ENCODE peak calls at places on chromosomes 13 and 19, in six cellular contexts. J is A549; C is lower lobe of right lung; H is CD8-positive, alpha-beta T cell; U is mesendoderm; Z is tibial nerve. R is an unnamed sample.
A peak's percentile ranks its signal among the peaks of the same experiment; 100 is the strongest.

GRCh38 chr13:60162096-60162495 is 1.6 kb downstream of the DIAPH3 start:
- DNase-seq in J (no peak), C (no peak), H (no peak), U (no peak), Z (no peak), R (no peak)

GRCh38 chr13:91045351-91046034 is 302.0 kb upstream of the MIR17HG start:
- DNase-seq in J (peak; percentile 1), C (no peak), H (no peak), U (peak; percentile 56), Z (no peak), R (no peak)

GRCh38 chr13:101916108-101916757 is 463.8 kb downstream of the ITGBL1 start:
- DNase-seq in J (peak; percentile 15), C (no peak), H (no peak), U (peak; percentile 74), Z (no peak), R (no peak)

GRCh38 chr19:35777411-35777841 is 2.1 kb downstream of the ARHGAP33 start:
- DNase-seq in J (no peak), C (no peak), H (no peak), U (peak; percentile 83), Z (no peak), R (no peak)

GRCh38 chr13:95641961-95642621 is 2.4 kb downstream of the DZIP1 start:
- DNase-seq in J (no peak), C (peak; percentile 54), H (no peak), U (peak; percentile 57), Z (no peak), R (no peak)

GRCh38 chr13:111403266-111403665 is 82.8 kb downstream of the TEX29 start:
- DNase-seq in J (no peak), C (no peak), H (no peak), U (no peak), Z (no peak), R (no peak)

GRCh38 chr19:7658219-7658686 is 10.6 kb upstream of the RETN start:
- DNase-seq in J (no peak), C (no peak), H (no peak), U (peak; percentile 28), Z (no peak), R (no peak)

GRCh38 chr13:98576963-98577822 is at the start of gene STK24:
- DNase-seq in J (no peak), C (peak; percentile 75), H (peak; percentile 56), U (peak; percentile 77), Z (peak; percentile 42), R (peak; percentile 91)

GRCh38 chr19:4557971-4558941 is 1.2 kb downstream of the SEMA6B start:
- DNase-seq in J (no peak), C (no peak), H (peak; percentile 48), U (peak; percentile 62), Z (no peak), R (no peak)

GRCh38 chr19:54164369-54165068 is 5.0 kb upstream of the LENG1 start:
- DNase-seq in J (peak; percentile 77), C (peak; percentile 76), H (peak; percentile 47), U (peak; percentile 92), Z (peak; percentile 36), R (peak; percentile 96)

GRCh38 chr13:75303295-75303694 is 178.7 kb downstream of the TBC1D4 start:
- DNase-seq in J (no peak), C (no peak), H (no peak), U (no peak), Z (no peak), R (no peak)

GRCh38 chr13:28406728-28407266 is 88.1 kb downstream of the FLT1 start:
- DNase-seq in J (no peak), C (no peak), H (no peak), U (peak; percentile 54), Z (no peak), R (no peak)

GRCh38 chr19:12789098-12789903 is 2.0 kb upstream of the JUNB start:
- DNase-seq in J (no peak), C (no peak), H (no peak), U (peak; percentile 58), Z (no peak), R (no peak)

GRCh38 chr13:97437729-97438128 is 3.8 kb downstream of the RAP2A start:
- DNase-seq in J (no peak), C (no peak), H (no peak), U (no peak), Z (no peak), R (no peak)

GRCh38 chr13:109211616-109212015 is 574.8 kb downstream of the IRS2 start:
- DNase-seq in J (peak; percentile 13), C (no peak), H (no peak), U (peak; percentile 95), Z (no peak), R (no peak)

GRCh38 chr19:12935071-12935470 is 1.6 kb upstream of the FARSA start:
- DNase-seq in J (no peak), C (no peak), H (no peak), U (no peak), Z (no peak), R (no peak)

GRCh38 chr19:20558571-20558970 is 7.0 kb downstream of the ZNF737 start:
- DNase-seq in J (no peak), C (no peak), H (no peak), U (peak; percentile 70), Z (no peak), R (no peak)

GRCh38 chr13:25420161-25420560 is 48.4 kb downstream of the ATP8A2 start:
- DNase-seq in J (no peak), C (no peak), H (no peak), U (no peak), Z (no peak), R (no peak)

GRCh38 chr13:42981853-42982252 is 10.2 kb downstream of the EPSTI1 start:
- DNase-seq in J (no peak), C (no peak), H (no peak), U (peak; percentile 95), Z (no peak), R (no peak)

GRCh38 chr19:34976611-34977010 is 12.6 kb upstream of the ZNF792 start:
- DNase-seq in J (no peak), C (peak; percentile 10), H (no peak), U (no peak), Z (no peak), R (no peak)

GRCh38 chr13:98370806-98371553 is 193.9 kb upstream of the RNF113B start:
- DNase-seq in J (no peak), C (no peak), H (no peak), U (no peak), Z (peak; percentile 52), R (no peak)

GRCh38 chr19:58372311-58373133 is 8.3 kb downstream of the ZNF837 start:
- DNase-seq in J (no peak), C (no peak), H (no peak), U (peak; percentile 65), Z (no peak), R (no peak)

GRCh38 chr19:21655540-21656126 is 111.7 kb downstream of the ZNF100 start:
- DNase-seq in J (no peak), C (no peak), H (no peak), U (peak; percentile 7), Z (no peak), R (no peak)

GRCh38 chr13:101384929-101385328 is 31.4 kb downstream of the NALCN start:
- DNase-seq in J (no peak), C (no peak), H (no peak), U (no peak), Z (no peak), R (no peak)

GRCh38 chr19:1860821-1861598 is 2.4 kb downstream of the KLF16 start:
- DNase-seq in J (no peak), C (no peak), H (no peak), U (no peak), Z (no peak), R (peak; percentile 44)

GRCh38 chr19:1857648-1858326 is 5.6 kb downstream of the KLF16 start:
- DNase-seq in J (no peak), C (peak; percentile 52), H (no peak), U (no peak), Z (no peak), R (no peak)

GRCh38 chr19:1860133-1860775 is 3.1 kb downstream of the KLF16 start:
- DNase-seq in J (no peak), C (no peak), H (peak; percentile 66), U (peak; percentile 89), Z (no peak), R (no peak)

GRCh38 chr19:1858412-1859081 is 4.8 kb downstream of the KLF16 start:
- DNase-seq in J (no peak), C (no peak), H (no peak), U (no peak), Z (no peak), R (no peak)

GRCh38 chr19:1859319-1859718 is 4.1 kb downstream of the KLF16 start:
- DNase-seq in J (no peak), C (no peak), H (no peak), U (peak; percentile 77), Z (no peak), R (no peak)
- H3K4me1 ChIP-seq in J (peaks cover 68% of the 10 kb centered on the region), C (peaks cover 82% of the 10 kb centered on the region), H (peaks cover 77% of the 10 kb centered on the region), U (peaks cover 21% of the 10 kb centered on the region), Z (peaks cover 66% of the 10 kb centered on the region), R (peaks cover 82% of the 10 kb centered on the region)

DNA sequence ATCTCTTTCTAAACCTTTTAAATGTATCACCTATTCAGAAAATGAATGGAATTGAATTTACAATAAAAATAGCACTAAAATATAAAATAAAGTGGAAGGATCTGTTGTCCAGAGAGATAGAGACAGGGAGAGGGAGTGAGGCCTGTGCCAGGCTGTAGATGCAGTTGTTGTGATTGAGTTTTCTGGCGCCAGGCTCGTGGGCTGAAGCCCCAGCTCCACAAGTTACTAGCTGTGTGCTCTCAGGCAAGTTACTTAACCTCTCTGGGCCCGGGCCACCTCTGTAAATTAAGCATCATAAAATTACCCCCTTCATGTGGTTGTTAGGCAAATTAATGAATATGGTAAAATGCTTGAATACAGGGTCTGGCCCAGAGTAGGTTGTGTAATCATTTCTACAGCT is 52.3 kb upstream of the USP29 start:
- DNase-seq in J (no peak), C (no peak), H (no peak), U (no peak), Z (no peak), R (no peak)
- H3K4me3 ChIP-seq in J (no peak overlapping the region), C (no peak overlapping the region), H (no peak overlapping the region), U (no peak overlapping the region), Z (no peak overlapping the region), R (no peak overlapping the region)

DNA sequence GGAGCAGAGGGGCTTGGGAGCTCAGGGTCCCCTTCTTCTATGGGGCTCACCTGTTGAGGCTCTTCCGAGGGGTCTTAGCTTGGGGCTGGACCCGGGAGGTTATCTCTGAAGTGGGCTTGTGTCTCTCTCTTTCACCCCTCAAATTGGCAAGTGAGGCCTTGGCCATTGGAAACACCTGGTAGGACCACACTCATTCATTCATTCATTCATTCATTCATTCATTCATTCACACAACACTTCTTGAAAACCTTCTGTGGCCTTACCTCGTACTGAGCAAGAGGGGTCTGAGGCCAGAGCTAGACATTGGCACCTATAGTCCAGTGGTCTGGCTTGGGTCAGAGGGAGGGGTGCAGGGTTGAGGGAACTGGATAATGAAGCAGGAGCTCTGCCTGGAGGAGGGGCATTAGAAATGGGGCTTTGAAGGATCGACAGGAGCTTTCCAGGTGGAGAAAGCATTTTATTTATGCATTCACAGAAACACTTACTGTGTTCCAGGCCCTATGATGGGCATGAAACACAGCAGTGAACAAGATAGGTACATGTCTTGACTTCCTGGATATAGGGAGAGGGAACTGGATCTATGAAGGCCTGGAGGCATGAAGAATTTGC is 5.5 kb downstream of the CELF5 start:
- DNase-seq in J (no peak), C (no peak), H (no peak), U (no peak), Z (no peak), R (no peak)
- H3K4me1 ChIP-seq in J (no peaks in the 10 kb centered on the region), C (no peaks in the 10 kb centered on the region), H (no peaks in the 10 kb centered on the region), U (no peaks in the 10 kb centered on the region), Z (no peaks in the 10 kb centered on the region), R (no peaks in the 10 kb centered on the region)

DNA sequence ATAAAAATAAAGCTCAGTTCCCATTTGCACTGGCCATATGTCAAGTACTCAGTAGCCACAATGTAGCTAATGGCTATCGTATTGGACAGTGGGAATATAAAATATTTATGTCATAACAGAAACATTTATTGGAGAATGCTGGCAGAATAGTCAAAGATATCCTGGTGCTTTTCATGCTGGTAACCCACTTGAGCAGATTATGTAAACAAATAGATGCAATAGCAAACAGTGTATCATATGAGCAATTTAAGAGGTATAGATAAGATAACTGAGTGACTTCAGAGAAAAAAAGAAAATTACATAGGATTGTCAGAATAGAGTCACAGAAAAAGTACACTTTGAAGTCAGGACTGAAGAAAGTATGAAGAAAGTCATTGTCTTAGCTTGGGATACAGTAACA is 426.6 kb downstream of the NDFIP2 start:
- DNase-seq in J (no peak), C (no peak), H (no peak), U (no peak), Z (no peak), R (no peak)
- H3K4me3 ChIP-seq in J (no peak overlapping the region), C (no peak overlapping the region), H (no peak overlapping the region), U (no peak overlapping the region), Z (no peak overlapping the region), R (no peak overlapping the region)

R was measured in left lung.